ENCODE peak calls at places on chromosomes 12 and 14, in nine cellular contexts. B is NB4; K is A549; L is foreskin fibroblast; Q is HFF-Myc; M is CD8-positive, alpha-beta T cell; H is fibroblast of mammary gland; C is AG04450; S is cardiac fibroblast. R is an unnamed sample.

GRCh38 chr12:70661762-70662161 is 24.5 kb upstream of the PTPRB start:
- DNase-seq in C (no peak), B (no peak), H (peak), S (peak), M (no peak), K (no peak), Q (peak), L (peak), R (peak)

GRCh38 chr12:104672501-104673265 is 215.9 kb downstream of the CHST11 start:
- DNase-seq in K (peak), Q (no peak), B (peak), H (peak), L (peak), C (no peak), S (peak), M (no peak), R (peak)

GRCh38 chr12:94186461-94187237 is 38.3 kb downstream of the PLXNC1 start:
- DNase-seq in K (no peak), C (peak), Q (no peak), H (peak), L (peak), B (no peak), S (peak), M (no peak), R (no peak)

GRCh38 chr14:21025374-21026151 is 702 bp upstream of the NDRG2 start:
- DNase-seq in B (no peak), Q (no peak), S (no peak), H (no peak), L (no peak), C (no peak), K (no peak), M (no peak), R (no peak)

GRCh38 chr12:92539966-92540791 is 162.6 kb upstream of the PLEKHG7 start:
- DNase-seq in M (no peak), S (no peak), H (no peak), Q (no peak), C (no peak), K (no peak), L (no peak), B (peak), R (no peak)

GRCh38 chr12:28173440-28173839 is 16.8 kb upstream of the CCDC91 start:
- DNase-seq in S (no peak), L (no peak), H (no peak), K (no peak), B (no peak), C (no peak), Q (no peak), M (no peak), R (no peak)

GRCh38 chr12:101746661-101747060 is 7.4 kb upstream of the SYCP3 start:
- DNase-seq in M (no peak), Q (no peak), H (no peak), C (no peak), B (no peak), S (no peak), K (no peak), L (no peak), R (no peak)

GRCh38 chr14:104085032-104085888 is at the start of gene ASPG:
- DNase-seq in Q (no peak), L (no peak), B (no peak), M (no peak), H (no peak), S (no peak), C (no peak), K (peak), R (no peak)

GRCh38 chr12:42299392-42300308 is 26.2 kb downstream of the ZCRB1 start:
- DNase-seq in S (peak), K (peak), M (peak), Q (peak), C (peak), H (peak), L (peak), B (peak), R (peak)

GRCh38 chr14:67359319-67359774 is 257 bp downstream of the ATP6V1D start:
- DNase-seq in K (no peak), B (no peak), H (peak), L (peak), S (peak), C (peak), M (no peak), Q (no peak), R (peak)

GRCh38 chr12:122126342-122126635 is 47.7 kb downstream of the IL31 start:
- DNase-seq in K (no peak), H (no peak), L (no peak), B (no peak), C (no peak), Q (no peak), M (no peak), S (no peak), R (no peak)

GRCh38 chr14:64731141-64731581 is 26.9 kb downstream of the PLEKHG3 start:
- DNase-seq in C (no peak), H (no peak), S (no peak), M (no peak), K (no peak), L (no peak), B (no peak), Q (no peak), R (no peak)

GRCh38 chr14:54105898-54106297 is 149.3 kb upstream of the BMP4 start:
- DNase-seq in C (no peak), Q (no peak), L (no peak), B (no peak), S (no peak), H (no peak), K (no peak), M (no peak), R (peak)

GRCh38 chr14:105448706-105449111 is 25.9 kb upstream of the CRIP2 start:
- DNase-seq in K (peak), S (peak), M (peak), H (peak), C (peak), B (peak), L (peak), Q (no peak), R (peak)

GRCh38 chr12:124676725-124677462 is 109.5 kb upstream of the NCOR2 start:
- DNase-seq in L (no peak), Q (no peak), B (no peak), H (no peak), C (no peak), K (no peak), S (no peak), M (no peak), R (no peak)

GRCh38 chr12:132322206-132323132 is 6.9 kb downstream of the GALNT9 start:
- DNase-seq in C (no peak), S (no peak), Q (no peak), M (no peak), H (no peak), L (no peak), K (no peak), B (no peak), R (no peak)

GRCh38 chr14:58299665-58300202 is 1.4 kb downstream of the ARID4A start:
- DNase-seq in M (peak), H (no peak), K (no peak), S (peak), B (peak), Q (no peak), C (no peak), L (no peak), R (no peak)

GRCh38 chr12:48050174-48050573 is 45.9 kb upstream of the COL2A1 start:
- DNase-seq in M (no peak), B (no peak), Q (no peak), K (no peak), C (no peak), L (no peak), H (no peak), S (no peak), R (no peak)

GRCh38 chr12:5944053-5944452 is 1.0 kb downstream of the ANO2 start:
- DNase-seq in M (no peak), B (no peak), K (no peak), H (no peak), L (no peak), Q (no peak), C (no peak), S (no peak), R (no peak)

GRCh38 chr12:120093592-120094355 is 22.8 kb downstream of the RAB35 start:
- DNase-seq in B (peak), Q (no peak), S (no peak), K (no peak), C (no peak), H (no peak), L (no peak), M (no peak), R (no peak)

GRCh38 chr12:96236221-96236822 is 42.1 kb downstream of the ELK3 start:
- DNase-seq in S (peak), K (no peak), L (no peak), C (no peak), M (peak), B (peak), Q (no peak), H (peak), R (no peak)

GRCh38 chr14:92033433-92033832 is 6.4 kb downstream of the TRIP11 start:
- DNase-seq in H (no peak), M (no peak), C (no peak), B (no peak), L (no peak), S (no peak), Q (no peak), K (no peak), R (no peak)

GRCh38 chr14:50943943-50944646 is at the start of gene PYGL:
- DNase-seq in L (peak), S (peak), K (peak), H (peak), M (peak), C (no peak), Q (no peak), B (peak), R (peak)

GRCh38 chr12:54140958-54141388 is 47.8 kb downstream of the SMUG1 start:
- DNase-seq in M (no peak), Q (no peak), L (no peak), S (no peak), H (peak), B (no peak), C (no peak), K (no peak), R (no peak)

GRCh38 chr12:43937947-43938346 is 102.1 kb downstream of the TMEM117 start:
- DNase-seq in L (no peak), S (peak), H (peak), B (peak), M (no peak), Q (no peak), C (no peak), K (peak), R (peak)

GRCh38 chr12:28222081-28222700 is 31.9 kb downstream of the CCDC91 start:
- DNase-seq in M (peak), C (no peak), L (no peak), B (no peak), S (no peak), H (no peak), Q (no peak), K (no peak), R (no peak)

GRCh38 chr14:22071001-22071400 is 397.4 kb upstream of the OR4E1 start:
- DNase-seq in Q (no peak), C (no peak), H (no peak), M (peak), K (no peak), S (no peak), B (peak), L (no peak), R (no peak)

GRCh38 chr14:103398427-103399195 is 13.4 kb downstream of the MARK3 start:
- DNase-seq in H (peak), S (peak), M (no peak), L (peak), Q (no peak), B (peak), K (peak), C (no peak), R (peak)

GRCh38 chr12:51823875-51824565 is 24.5 kb downstream of the FIGNL2 start:
- DNase-seq in B (peak), Q (peak), L (peak), K (peak), M (peak), C (peak), H (peak), S (peak), R (peak)

GRCh38 chr12:115182239-115182638 is 498.3 kb upstream of the TBX3 start:
- DNase-seq in Q (no peak), K (no peak), S (no peak), M (no peak), C (no peak), L (no peak), B (no peak), H (no peak), R (no peak)

GRCh38 chr12:102429755-102430154 is 50.6 kb downstream of the IGF1 start:
- DNase-seq in B (no peak), Q (no peak), L (no peak), C (no peak), K (no peak), M (no peak), S (no peak), H (no peak), R (no peak)

GRCh38 chr14:93707475-93707874 is 80.8 kb downstream of the PRIMA1 start:
- DNase-seq in S (no peak), H (no peak), M (no peak), K (no peak), Q (no peak), B (no peak), C (no peak), L (no peak), R (no peak)

GRCh38 chr12:116594325-116595038 is 35.3 kb downstream of the MAP1LC3B2 start:
- DNase-seq in H (no peak), L (no peak), C (no peak), B (peak), K (no peak), M (peak), Q (no peak), S (no peak), R (no peak)

GRCh38 chr12:75058228-75058627 is 151.4 kb downstream of the KCNC2 start:
- DNase-seq in S (no peak), H (peak), B (no peak), L (no peak), C (no peak), M (no peak), K (no peak), Q (no peak), R (peak)

GRCh38 chr12:7645395-7646177 is 20.1 kb downstream of the APOBEC1 start:
- DNase-seq in S (peak), L (no peak), M (peak), Q (no peak), B (peak), C (no peak), H (peak), K (peak), R (peak)

GRCh38 chr12:116053479-116054195 is 223.9 kb downstream of the MED13L start:
- DNase-seq in S (peak), H (peak), Q (no peak), L (peak), B (peak), K (peak), C (no peak), M (no peak), R (peak)

GRCh38 chr12:78442454-78442801 is 422.1 kb upstream of the SYT1 start:
- DNase-seq in B (no peak), H (peak), S (peak), K (no peak), Q (no peak), M (no peak), L (no peak), C (peak), R (peak)

DNA sequence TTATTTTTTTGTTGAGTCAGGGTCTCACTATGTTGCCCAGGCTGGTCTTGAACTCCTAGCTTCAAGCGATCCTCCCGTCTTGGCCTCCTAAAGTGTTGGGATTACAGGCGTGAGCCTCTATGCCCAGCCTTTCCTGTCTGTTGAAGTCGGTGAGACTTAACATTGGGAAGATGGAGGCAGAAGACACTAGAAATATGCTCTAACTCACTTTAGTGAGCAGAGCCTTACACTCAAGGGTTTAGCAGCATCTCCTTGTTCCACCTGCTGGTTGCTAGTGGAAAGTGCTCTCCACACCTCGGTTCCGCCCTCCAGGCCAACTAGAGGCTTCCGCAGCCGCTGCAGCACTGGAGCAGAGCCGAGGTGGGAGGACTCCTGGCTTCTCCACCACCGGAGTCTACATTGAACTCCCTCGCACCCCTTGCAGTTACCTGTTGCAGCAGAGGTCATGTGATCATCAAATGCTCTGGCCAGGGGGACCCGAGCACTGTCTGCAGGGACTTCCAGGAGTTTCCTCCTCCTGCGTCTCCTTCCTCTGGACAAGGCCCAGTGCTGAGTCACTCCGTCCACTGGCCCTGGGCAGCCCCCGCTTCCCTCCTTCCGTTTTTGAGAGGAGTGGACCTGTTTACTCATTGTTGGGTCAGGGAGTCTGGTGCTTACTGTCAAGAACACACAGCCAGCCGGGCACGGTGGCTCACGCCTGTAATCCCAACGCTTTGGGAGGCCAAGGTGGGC is 9.4 kb upstream of the HVCN1 start:
- DNase-seq in Q (peak), K (peak), S (peak), C (peak), H (peak), M (peak), B (peak), L (peak), R (peak)
- H3K4me3 ChIP-seq in Q (no peak), K (no peak), S (no peak), C (no peak), H (peak), M (no peak), B (no peak), L (no peak), R (no peak)

GRCh38 chr14:55537782-55538181 is 42.2 kb upstream of the KTN1 start:
- DNase-seq in S (no peak), B (no peak), C (no peak), M (no peak), K (no peak), Q (no peak), H (no peak), L (no peak), R (no peak)

GRCh38 chr14:55535521-55536207 is 44.3 kb upstream of the KTN1 start:
- DNase-seq in L (no peak), S (peak), B (no peak), H (no peak), Q (no peak), M (no peak), K (no peak), C (no peak), R (peak)

GRCh38 chr14:55540847-55541773 is 38.9 kb upstream of the KTN1 start:
- DNase-seq in C (no peak), S (peak), Q (no peak), M (no peak), K (no peak), L (peak), H (peak), B (no peak), R (peak)

GRCh38 chr14:55536208-55536708 is 43.7 kb upstream of the KTN1 start:
- DNase-seq in M (no peak), B (no peak), Q (no peak), K (no peak), H (no peak), C (no peak), L (no peak), S (no peak), R (no peak)

DNA sequence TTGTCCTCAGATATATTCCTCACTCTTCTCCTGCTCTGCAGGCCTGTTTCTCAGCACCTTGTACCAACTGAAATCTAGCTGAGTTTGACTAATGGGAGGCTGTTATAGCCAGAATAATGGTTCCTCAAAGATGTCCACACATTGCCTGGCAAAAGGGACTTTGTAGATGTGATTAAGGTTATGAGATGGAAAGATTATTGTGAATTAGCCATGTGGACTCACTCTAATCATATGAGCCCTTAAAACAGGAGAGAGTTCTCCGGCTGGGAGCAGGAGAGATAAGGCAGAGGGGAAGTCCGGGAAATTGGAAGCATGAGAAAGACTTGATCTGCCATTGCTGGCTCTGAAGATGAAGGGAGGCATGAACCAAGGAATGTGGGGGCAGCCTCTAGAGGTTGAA is 40.0 kb upstream of the KTN1 start:
- DNase-seq in K (no peak), H (no peak), L (no peak), B (no peak), S (no peak), M (no peak), Q (no peak), C (no peak), R (no peak)
- TF ChIP-seq CTCF in K (no peak), H (no peak), L (no peak), B (no peak), S (no peak), M (no peak), Q (no peak), C (no peak), R (no peak)

GRCh38 chr12:9869307-9870161 is at the start of gene CLEC2B:
- DNase-seq in L (peak), S (peak), K (peak), C (peak), H (peak), B (peak), M (no peak), Q (peak), R (peak)

GRCh38 chr12:9872743-9873142 is 3.6 kb upstream of the CLEC2B start:
- DNase-seq in L (no peak), Q (no peak), B (no peak), S (no peak), M (no peak), H (no peak), K (no peak), C (no peak), R (peak)

GRCh38 chr12:9868951-9869306 is 225 bp downstream of the CLEC2B start:
- DNase-seq in B (no peak), S (no peak), C (no peak), Q (no peak), K (no peak), L (no peak), M (no peak), H (no peak), R (no peak)

GRCh38 chr12:9870311-9870866 is 1.2 kb upstream of the CLEC2B start:
- DNase-seq in K (no peak), M (no peak), S (peak), H (peak), Q (no peak), C (no peak), B (peak), L (no peak), R (no peak)

GRCh38 chr12:9872116-9872515 is 3.0 kb upstream of the CLEC2B start:
- DNase-seq in C (no peak), Q (no peak), H (no peak), K (no peak), B (no peak), M (no peak), S (no peak), L (no peak), R (peak)
- H3K4me3 ChIP-seq in C (no peak), Q (no peak), H (no peak), K (no peak), B (no peak), M (no peak), S (no peak), L (no peak), R (no peak)

GRCh38 chr12:15227004-15227679 is 5.9 kb upstream of the RERG start:
- DNase-seq in K (peak), H (peak), C (no peak), B (peak), S (peak), M (no peak), Q (no peak), L (peak), R (peak)
- TF ChIP-seq CTCF in K (peak), H (peak), C (peak), B (peak), S (peak), M (peak), Q (peak), L (peak), R (peak)

GRCh38 chr14:34212172-34212571 is 249.9 kb downstream of the SPTSSA start:
- DNase-seq in C (no peak), S (no peak), B (no peak), K (no peak), L (no peak), M (no peak), H (no peak), Q (no peak), R (no peak)

GRCh38 chr14:34213332-34213731 is 248.7 kb downstream of the SPTSSA start:
- DNase-seq in B (no peak), M (no peak), L (no peak), S (no peak), H (no peak), Q (no peak), K (no peak), C (no peak), R (no peak)

GRCh38 chr14:34208532-34208931 is 253.5 kb downstream of the SPTSSA start:
- DNase-seq in Q (no peak), H (no peak), K (no peak), S (no peak), L (no peak), M (no peak), C (no peak), B (no peak), R (no peak)

GRCh38 chr14:34212574-34212973 is 249.5 kb downstream of the SPTSSA start:
- DNase-seq in B (no peak), Q (no peak), K (no peak), H (peak), C (no peak), L (no peak), S (no peak), M (no peak), R (peak)

GRCh38 chr14:34211732-34212131 is 250.3 kb downstream of the SPTSSA start:
- DNase-seq in Q (no peak), M (no peak), H (peak), L (no peak), S (no peak), K (no peak), B (no peak), C (no peak), R (peak)
- H3K4me3 ChIP-seq in Q (no peak), M (no peak), H (no peak), L (no peak), S (no peak), K (no peak), B (no peak), C (no peak), R (no peak)